ENCODE peak calls at places on chromosomes 6 and 20, in nine cellular contexts. E is psoas muscle, M is H9, A is tibial nerve, N is breast epithelium, O is ovary, B is MM.1S, T is left lung, R is SK-N-SH. L is an unnamed sample. For H3K4me1, the result is how much of the 10 kb centered on the place peaks cover.

GRCh38 chr6:27157461-27158315 is 89.8 kb upstream of the PRSS16 start:
- DNase-seq in E (peak), M (peak), A (peak), N (no peak), O (peak), B (peak), T (peak), R (no peak), L (peak)

GRCh38 chr6:44100088-44100550 is 27.1 kb downstream of the MRPL14 start:
- DNase-seq in E (no peak), M (no peak), A (no peak), N (no peak), O (no peak), B (peak), T (no peak), R (peak), L (no peak)

GRCh38 chr6:6728169-6728941 is 139.8 kb downstream of the LY86 start:
- DNase-seq in E (no peak), M (no peak), A (no peak), N (no peak), O (no peak), B (no peak), T (no peak), R (no peak), L (no peak)

GRCh38 chr20:24914388-24915241 is 34.5 kb upstream of the CST7 start:
- DNase-seq in E (no peak), M (no peak), A (no peak), N (no peak), O (no peak), B (no peak), T (no peak), R (no peak), L (no peak)

GRCh38 chr6:155261146-155261900 is 2.5 kb upstream of the CLDN20 start:
- DNase-seq in E (no peak), M (peak), A (no peak), N (no peak), O (no peak), B (peak), T (no peak), R (no peak), L (no peak)

GRCh38 chr6:85008311-85009015 is 244.1 kb upstream of the TBX18 start:
- DNase-seq in E (no peak), M (no peak), A (no peak), N (no peak), O (no peak), B (no peak), T (no peak), R (no peak), L (no peak)

GRCh38 chr6:132830236-132830799 is 15.9 kb downstream of the RPS12 start:
- DNase-seq in E (no peak), M (no peak), A (no peak), N (no peak), O (no peak), B (peak), T (no peak), R (peak), L (no peak)

GRCh38 chr20:33554914-33555420 is 65.1 kb downstream of the CBFA2T2 start:
- DNase-seq in E (no peak), M (no peak), A (no peak), N (no peak), O (no peak), B (peak), T (no peak), R (no peak), L (no peak)

GRCh38 chr6:122408240-122408639 is 8.8 kb downstream of the HSF2 start:
- DNase-seq in E (no peak), M (no peak), A (no peak), N (no peak), O (no peak), B (no peak), T (no peak), R (no peak), L (no peak)

GRCh38 chr6:122408697-122409458 is 9.4 kb downstream of the HSF2 start:
- DNase-seq in E (no peak), M (no peak), A (no peak), N (no peak), O (no peak), B (no peak), T (no peak), R (no peak), L (no peak)

GRCh38 chr6:122407712-122408111 is 8.3 kb downstream of the HSF2 start:
- DNase-seq in E (no peak), M (no peak), A (no peak), N (no peak), O (no peak), B (no peak), T (no peak), R (no peak), L (no peak)

GRCh38 chr6:122405417-122405816 is 6.0 kb downstream of the HSF2 start:
- DNase-seq in E (no peak), M (no peak), A (no peak), N (no peak), O (no peak), B (no peak), T (no peak), R (peak), L (no peak)

DNA sequence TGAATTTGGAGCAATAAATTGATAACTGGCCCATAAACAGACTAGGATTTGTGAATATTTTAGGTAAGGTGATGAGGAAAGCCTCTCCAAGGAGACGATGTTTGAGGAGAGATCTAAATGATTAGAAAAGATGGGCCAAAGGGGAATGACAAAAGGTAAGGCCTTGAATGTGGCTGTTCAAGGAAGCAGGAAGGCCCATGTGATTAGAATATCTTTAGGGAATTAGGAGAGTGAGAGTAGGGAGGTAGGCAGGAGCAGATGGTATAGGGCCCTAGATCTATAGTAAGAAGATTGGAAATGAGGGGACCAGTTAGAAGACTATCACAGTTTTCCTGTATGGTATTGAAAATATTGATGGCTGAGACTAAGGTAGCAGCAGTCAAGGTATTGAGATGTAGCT is 6.7 kb downstream of the HSF2 start:
- DNase-seq in E (no peak), M (no peak), A (no peak), N (no peak), O (no peak), B (no peak), T (no peak), R (no peak), L (no peak)
- H3K4me1 ChIP-seq in E (half or more), M (under half), A (under half), N (under half), O (under half), B (under half), T (under half), R (under half), L (half or more)

GRCh38 chr6:4316867-4317400 is 181.6 kb upstream of the ECI2 start:
- DNase-seq in E (peak), M (no peak), A (peak), N (no peak), O (no peak), B (no peak), T (peak), R (no peak), L (peak)
- TF ChIP-seq CTCF in E (no peak), M (no peak), A (no peak), N (no peak), O (no peak), B (no peak), T (no peak), R (no peak), L (peak)

DNA sequence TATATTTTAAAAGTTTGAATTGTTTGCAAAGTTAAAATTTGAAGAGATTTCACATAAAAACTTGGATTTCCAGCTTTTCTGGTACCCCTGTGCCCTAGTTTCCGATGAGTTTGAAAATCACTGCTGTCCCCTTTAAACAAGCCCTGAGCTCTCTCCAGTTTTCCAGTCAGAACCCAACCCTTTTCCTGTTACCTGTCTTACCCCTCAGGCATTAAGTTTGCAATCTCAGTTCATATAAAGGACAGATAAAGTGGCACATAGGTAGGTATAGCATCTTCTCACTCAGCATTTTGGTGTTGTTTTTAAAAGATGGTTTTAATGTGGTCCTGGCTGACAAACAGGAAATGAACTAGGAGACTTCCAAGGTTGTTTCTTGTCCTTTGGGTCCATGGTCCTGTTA is 82.8 kb downstream of the JAG1 start:
- DNase-seq in E (no peak), M (no peak), A (no peak), N (no peak), O (no peak), B (no peak), T (no peak), R (no peak), L (no peak)
- H3K27ac ChIP-seq in E (peak), M (no peak), A (no peak), N (peak), O (no peak), B (no peak), T (peak), R (peak), L (peak)

DNA sequence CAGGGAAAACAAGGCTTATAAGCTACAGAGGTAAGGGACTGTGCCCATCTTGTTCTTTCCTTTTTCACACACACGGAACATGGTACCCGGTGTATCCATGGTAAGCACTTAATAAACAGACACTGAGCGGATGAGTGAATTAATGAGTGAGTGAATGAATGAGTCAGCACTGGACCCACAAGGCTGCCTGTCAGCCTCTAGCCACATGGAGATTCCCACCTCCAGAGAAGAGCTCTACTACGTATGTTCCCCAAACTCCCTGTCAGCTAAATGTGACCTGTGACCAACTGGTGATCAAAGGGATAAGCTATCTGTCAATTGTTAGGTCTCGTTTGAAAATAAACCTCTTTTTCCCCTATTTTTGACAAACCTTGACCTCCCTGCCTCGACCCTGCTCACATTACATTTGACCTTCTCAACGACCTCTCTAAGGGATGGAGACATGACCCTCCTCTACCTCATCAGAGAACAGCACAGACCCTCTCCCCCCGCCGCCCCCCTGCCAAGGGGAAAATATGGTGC is 24.5 kb upstream of the TAF8 start:
- DNase-seq in E (no peak), M (no peak), A (no peak), N (no peak), O (no peak), B (no peak), T (no peak), R (no peak), L (no peak)
- H3K4me1 ChIP-seq in E (under half), M (under half), A (under half), N (under half), O (under half), B (under half), T (half or more), R (under half), L (half or more)

GRCh38 chr6:126628125-126628524 is 288.2 kb downstream of the CENPW start:
- DNase-seq in E (no peak), M (no peak), A (no peak), N (no peak), O (no peak), B (no peak), T (no peak), R (peak), L (no peak)
- TF ChIP-seq CTCF in E (no peak), M (peak), A (no peak), N (no peak), O (no peak), B (peak), T (no peak), R (peak), L (no peak)